ENCODE peak calls at places on chromosomes 13 and 19, in five cellular contexts. V is naive thymus-derived CD8-positive, alpha-beta T cell; X is anterior cingulate cortex; C is T-helper 1 cell; L is A172. T is an unnamed sample.

GRCh38 chr19:10269333-10270179 is 1.4 kb upstream of the ICAM1 start:
- DNase-seq in X (peak; percentile 45), C (peak; percentile 78), V (peak; percentile 81), L (peak; percentile 48), T (peak; percentile 85)

GRCh38 chr13:43232144-43232840 is 208.9 kb downstream of the DNAJC15 start:
- DNase-seq in C (no peak), V (no peak), L (no peak), X (no peak), T (peak; percentile 3)

GRCh38 chr19:39969681-39970423 is 1.1 kb upstream of the PSMC4 start:
- DNase-seq in X (no peak), V (no peak), C (no peak), L (no peak), T (no peak)

GRCh38 chr19:39997595-39998216 is 846 bp downstream of the ZNF546 start:
- DNase-seq in V (no peak), X (no peak), L (no peak), C (no peak), T (no peak)

GRCh38 chr19:29211562-29212416 is 1.2 kb downstream of the UQCRFS1 start:
- DNase-seq in X (no peak), L (no peak), C (no peak), V (no peak), T (peak; percentile 11)

GRCh38 chr13:95677564-95678386 is 836 bp downstream of the DNAJC3 start:
- DNase-seq in C (no peak), L (peak; percentile 12), X (no peak), V (no peak), T (peak; percentile 26)

GRCh38 chr13:66087149-66087780 is 1142.9 kb downstream of the PCDH9 start:
- DNase-seq in C (no peak), V (no peak), X (no peak), L (no peak), T (no peak)

GRCh38 chr19:7947939-7948338 is 4.5 kb upstream of the TIMM44 start:
- DNase-seq in C (no peak), L (no peak), X (no peak), V (no peak), T (no peak)

GRCh38 chr19:13838071-13838942 is 38.6 kb upstream of the NANOS3 start:
- DNase-seq in L (no peak), X (no peak), C (no peak), V (no peak), T (no peak)

GRCh38 chr19:55355213-55355821 is 798 bp upstream of the COX6B2 start:
- DNase-seq in V (no peak), L (no peak), X (no peak), C (no peak), T (no peak)

GRCh38 chr19:33781996-33782395 is 14.7 kb upstream of the KCTD15 start:
- DNase-seq in X (no peak), C (no peak), L (no peak), V (no peak), T (no peak)

GRCh38 chr13:28044608-28045007 is 55.8 kb downstream of the FLT3 start:
- DNase-seq in X (no peak), L (no peak), V (no peak), C (no peak), T (peak; percentile 31)

GRCh38 chr13:93505104-93505952 is 278.7 kb downstream of the GPC6 start:
- DNase-seq in C (no peak), X (no peak), L (no peak), V (no peak), T (no peak)

GRCh38 chr13:58991826-58992477 is 1171.8 kb downstream of the DIAPH3 start:
- DNase-seq in V (no peak), C (no peak), X (no peak), L (no peak), T (no peak)

T was measured in AG08395.